ENCODE peak calls at places on chromosomes 6 and 20, in five cellular contexts. One of them, this sample, is unnamed.

GRCh38 chr6:96562886-96563285 is at the start of gene FHL5:
- DNase-seq in GM23248: peak
- DNase-seq in fibroblast of mammary gland: no peak
- DNase-seq in IMR-90: no peak
- DNase-seq in left lung: no peak
- DNase-seq in this sample: no peak

GRCh38 chr6:161150566-161150965 is 123.3 kb downstream of the AGPAT4 start:
- DNase-seq in fibroblast of mammary gland: no peak
- DNase-seq in IMR-90: no peak
- DNase-seq in left lung: no peak
- DNase-seq in GM23248: no peak
- DNase-seq in this sample: no peak

GRCh38 chr6:96809119-96809518 is 28.2 kb downstream of the GPR63 start:
- DNase-seq in IMR-90: peak
- DNase-seq in GM23248: no peak
- DNase-seq in fibroblast of mammary gland: no peak
- DNase-seq in left lung: no peak
- DNase-seq in this sample: no peak

GRCh38 chr6:67768972-67769371 is 866.1 kb upstream of the ADGRB3 start:
- DNase-seq in fibroblast of mammary gland: no peak
- DNase-seq in left lung: no peak
- DNase-seq in GM23248: no peak
- DNase-seq in IMR-90: no peak
- DNase-seq in this sample: no peak

GRCh38 chr20:56207656-56208055 is 40.9 kb upstream of the MC3R start:
- DNase-seq in fibroblast of mammary gland: no peak
- DNase-seq in IMR-90: no peak
- DNase-seq in GM23248: no peak
- DNase-seq in left lung: no peak
- DNase-seq in this sample: no peak

GRCh38 chr6:54990001-54990400 is 143.4 kb downstream of the FAM83B start:
- DNase-seq in fibroblast of mammary gland: no peak
- DNase-seq in left lung: no peak
- DNase-seq in GM23248: no peak
- DNase-seq in IMR-90: peak
- DNase-seq in this sample: no peak

GRCh38 chr20:32437391-32438074 is 79.4 kb downstream of the ASXL1 start:
- DNase-seq in fibroblast of mammary gland: no peak
- DNase-seq in GM23248: peak
- DNase-seq in left lung: no peak
- DNase-seq in IMR-90: no peak
- DNase-seq in this sample: no peak

GRCh38 chr6:125637207-125637606 is 112.2 kb upstream of the HEY2 start:
- DNase-seq in GM23248: no peak
- DNase-seq in IMR-90: no peak
- DNase-seq in left lung: no peak
- DNase-seq in fibroblast of mammary gland: peak
- DNase-seq in this sample: no peak

GRCh38 chr20:60883517-60883916 is 368.5 kb upstream of the CDH4 start:
- DNase-seq in IMR-90: no peak
- DNase-seq in fibroblast of mammary gland: no peak
- DNase-seq in left lung: no peak
- DNase-seq in GM23248: no peak
- DNase-seq in this sample: no peak

GRCh38 chr20:50744143-50744792 is 12.9 kb downstream of the PARD6B start:
- DNase-seq in IMR-90: peak
- DNase-seq in fibroblast of mammary gland: peak
- DNase-seq in left lung: peak
- DNase-seq in GM23248: peak
- DNase-seq in this sample: peak

GRCh38 chr6:71967436-71967835 is 81.1 kb downstream of the RIMS1 start:
- DNase-seq in IMR-90: peak
- DNase-seq in GM23248: peak
- DNase-seq in left lung: no peak
- DNase-seq in fibroblast of mammary gland: peak
- DNase-seq in this sample: no peak

GRCh38 chr6:41066867-41067304 is 5.3 kb downstream of the OARD1 start:
- DNase-seq in GM23248: peak
- DNase-seq in IMR-90: peak
- DNase-seq in fibroblast of mammary gland: peak
- DNase-seq in left lung: no peak
- DNase-seq in this sample: peak

GRCh38 chr6:41475737-41476357 is 70.3 kb upstream of the FOXP4 start:
- DNase-seq in fibroblast of mammary gland: no peak
- DNase-seq in IMR-90: no peak
- DNase-seq in left lung: no peak
- DNase-seq in GM23248: no peak
- DNase-seq in this sample: no peak

GRCh38 chr6:109284675-109285074 is 97.6 kb downstream of the CD164 start:
- DNase-seq in left lung: no peak
- DNase-seq in IMR-90: no peak
- DNase-seq in fibroblast of mammary gland: no peak
- DNase-seq in GM23248: no peak
- DNase-seq in this sample: no peak

GRCh38 chr6:124590001-124590400 is 372.2 kb upstream of the RNF217 start:
- DNase-seq in GM23248: no peak
- DNase-seq in fibroblast of mammary gland: no peak
- DNase-seq in IMR-90: no peak
- DNase-seq in left lung: no peak
- DNase-seq in this sample: no peak

GRCh38 chr20:53643031-53643832 is 49.6 kb upstream of the ZNF217 start:
- DNase-seq in left lung: no peak
- DNase-seq in fibroblast of mammary gland: peak
- DNase-seq in GM23248: peak
- DNase-seq in IMR-90: peak
- DNase-seq in this sample: peak

GRCh38 chr6:122184260-122184934 is 215.1 kb upstream of the HSF2 start:
- DNase-seq in GM23248: peak
- DNase-seq in IMR-90: peak
- DNase-seq in left lung: no peak
- DNase-seq in fibroblast of mammary gland: peak
- DNase-seq in this sample: no peak

GRCh38 chr20:51327251-51327841 is 215.2 kb downstream of the NFATC2 start:
- DNase-seq in left lung: no peak
- DNase-seq in IMR-90: peak
- DNase-seq in GM23248: peak
- DNase-seq in fibroblast of mammary gland: peak
- DNase-seq in this sample: peak

GRCh38 chr6:146833157-146833556 is 234.4 kb downstream of the ADGB start:
- DNase-seq in fibroblast of mammary gland: no peak
- DNase-seq in left lung: no peak
- DNase-seq in IMR-90: no peak
- DNase-seq in GM23248: no peak
- DNase-seq in this sample: no peak

GRCh38 chr6:162056745-162057144 is 670.8 kb downstream of the PRKN start:
- DNase-seq in GM23248: peak
- DNase-seq in IMR-90: no peak
- DNase-seq in fibroblast of mammary gland: peak
- DNase-seq in left lung: no peak
- DNase-seq in this sample: peak

GRCh38 chr6:168537485-168537884 is 96.5 kb downstream of the SMOC2 start:
- DNase-seq in GM23248: no peak
- DNase-seq in fibroblast of mammary gland: no peak
- DNase-seq in left lung: no peak
- DNase-seq in IMR-90: no peak
- DNase-seq in this sample: no peak
- H3K4me3 ChIP-seq in GM23248: no peak
- H3K4me3 ChIP-seq in fibroblast of mammary gland: no peak
- H3K4me3 ChIP-seq in left lung: no peak
- H3K4me3 ChIP-seq in IMR-90: no peak
- H3K4me3 ChIP-seq in this sample: no peak

DNA sequence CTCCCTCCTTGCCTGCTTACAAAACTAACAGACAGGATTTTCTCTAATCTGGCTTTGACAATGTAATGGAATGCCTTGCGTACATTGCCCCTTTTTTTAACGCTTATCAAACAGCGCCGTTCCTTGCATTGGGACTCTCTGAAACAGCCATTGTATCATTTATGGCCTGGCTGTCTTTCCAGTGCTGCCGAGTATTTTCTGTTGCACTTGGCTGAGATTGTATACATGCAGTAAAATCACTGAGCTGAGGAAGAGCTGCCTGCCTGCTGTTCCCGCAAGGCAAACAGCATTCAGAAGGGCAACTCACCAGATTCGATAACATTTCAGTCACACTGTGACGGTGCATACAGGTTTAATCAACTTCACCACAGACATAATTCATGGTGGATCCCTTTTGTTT is 106.0 kb downstream of the SH3BGRL2 start:
- DNase-seq in fibroblast of mammary gland: no peak
- DNase-seq in GM23248: no peak
- DNase-seq in left lung: no peak
- DNase-seq in IMR-90: peak
- DNase-seq in this sample: peak
- H3K4me3 ChIP-seq in fibroblast of mammary gland: no peak
- H3K4me3 ChIP-seq in GM23248: no peak
- H3K4me3 ChIP-seq in left lung: no peak
- H3K4me3 ChIP-seq in IMR-90: no peak
- H3K4me3 ChIP-seq in this sample: peak

DNA sequence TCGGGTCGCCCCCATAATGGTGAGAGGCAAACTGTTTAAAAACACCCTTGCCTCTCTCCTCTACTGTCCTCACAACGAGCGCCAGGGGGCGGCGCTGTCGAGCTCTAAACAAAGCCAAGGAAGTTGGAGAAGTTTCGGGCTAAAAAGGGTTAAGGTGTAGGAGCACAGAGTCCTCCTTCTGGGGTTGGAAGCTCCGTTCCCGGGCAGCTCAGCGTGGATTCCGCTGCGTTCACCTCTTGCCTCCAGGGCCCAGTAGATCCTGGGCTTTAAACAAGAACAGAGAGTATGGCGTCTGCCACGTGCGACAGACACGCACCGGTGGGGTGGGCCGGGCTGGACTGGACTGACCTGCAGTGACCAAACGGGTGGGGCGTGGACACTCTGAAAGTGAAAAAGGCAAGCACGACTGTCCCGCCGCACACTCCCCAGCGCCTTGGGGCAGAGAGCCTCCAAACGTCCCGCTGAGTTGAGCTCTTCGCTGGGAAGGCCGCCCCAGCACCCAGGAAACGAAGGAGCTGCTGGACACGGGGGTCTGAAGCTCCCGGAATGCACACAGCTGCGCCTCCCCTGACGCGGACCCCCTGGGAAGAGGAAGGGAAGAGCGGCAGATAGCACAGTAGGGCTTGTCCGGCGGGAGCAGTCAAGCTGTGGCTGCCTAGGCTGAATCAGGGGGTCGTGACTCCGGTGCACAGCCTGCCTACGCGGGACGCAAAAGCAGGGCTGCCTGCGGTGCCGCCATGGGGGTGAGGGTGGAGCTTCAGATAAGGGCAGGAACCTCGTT is 1.6 kb upstream of the THBD start:
- DNase-seq in fibroblast of mammary gland: peak
- DNase-seq in IMR-90: peak
- DNase-seq in GM23248: peak
- DNase-seq in left lung: peak
- DNase-seq in this sample: no peak
- H3K4me3 ChIP-seq in fibroblast of mammary gland: peak
- H3K4me3 ChIP-seq in IMR-90: peak
- H3K4me3 ChIP-seq in GM23248: peak
- H3K4me3 ChIP-seq in left lung: peak
- H3K4me3 ChIP-seq in this sample: no peak

GRCh38 chr6:151143337-151143736 is 96.4 kb upstream of the AKAP12 start:
- DNase-seq in fibroblast of mammary gland: no peak
- DNase-seq in IMR-90: no peak
- DNase-seq in left lung: no peak
- DNase-seq in GM23248: no peak
- DNase-seq in this sample: no peak
- H3K4me3 ChIP-seq in fibroblast of mammary gland: no peak
- H3K4me3 ChIP-seq in IMR-90: no peak
- H3K4me3 ChIP-seq in left lung: no peak
- H3K4me3 ChIP-seq in GM23248: no peak
- H3K4me3 ChIP-seq in this sample: no peak

GRCh38 chr20:44649976-44650375 is 1.5 kb downstream of the ADA start:
- DNase-seq in GM23248: no peak
- DNase-seq in left lung: peak
- DNase-seq in fibroblast of mammary gland: no peak
- DNase-seq in IMR-90: no peak
- DNase-seq in this sample: no peak

GRCh38 chr20:44650777-44651493 is 564 bp downstream of the ADA start:
- DNase-seq in GM23248: peak
- DNase-seq in fibroblast of mammary gland: peak
- DNase-seq in IMR-90: no peak
- DNase-seq in left lung: peak
- DNase-seq in this sample: peak

GRCh38 chr20:44648068-44648467 is 3.4 kb downstream of the ADA start:
- DNase-seq in IMR-90: no peak
- DNase-seq in left lung: no peak
- DNase-seq in GM23248: no peak
- DNase-seq in fibroblast of mammary gland: no peak
- DNase-seq in this sample: no peak

GRCh38 chr20:44646641-44647274 is 4.7 kb downstream of the ADA start:
- DNase-seq in GM23248: peak
- DNase-seq in fibroblast of mammary gland: peak
- DNase-seq in left lung: no peak
- DNase-seq in IMR-90: peak
- DNase-seq in this sample: no peak

DNA sequence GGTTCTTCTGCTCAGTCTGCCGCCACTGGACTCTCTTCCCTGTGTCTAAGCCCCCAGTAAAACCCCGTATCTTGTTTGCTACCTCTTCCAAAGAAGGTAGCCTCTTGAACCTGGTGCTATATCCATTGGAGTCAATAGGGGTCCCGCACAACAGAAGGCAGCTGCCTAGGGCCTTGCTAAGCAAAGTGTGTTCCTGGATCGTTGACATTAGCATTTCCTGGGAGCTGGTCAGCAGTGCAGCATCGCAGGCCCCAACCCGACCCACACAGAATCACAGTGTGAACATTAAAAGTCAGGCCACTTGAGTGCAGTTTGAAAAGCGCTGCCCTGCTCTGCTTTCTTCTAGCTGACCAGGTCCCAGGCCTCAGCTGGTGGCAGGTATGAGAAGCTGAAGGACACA is 2.9 kb downstream of the ADA start:
- DNase-seq in left lung: no peak
- DNase-seq in fibroblast of mammary gland: no peak
- DNase-seq in IMR-90: no peak
- DNase-seq in GM23248: no peak
- DNase-seq in this sample: no peak
- H3K4me3 ChIP-seq in left lung: no peak
- H3K4me3 ChIP-seq in fibroblast of mammary gland: no peak
- H3K4me3 ChIP-seq in IMR-90: no peak
- H3K4me3 ChIP-seq in GM23248: no peak
- H3K4me3 ChIP-seq in this sample: no peak

GRCh38 chr6:30885999-30886896 is 1.9 kb downstream of the DDR1 start:
- DNase-seq in fibroblast of mammary gland: peak
- DNase-seq in left lung: no peak
- DNase-seq in IMR-90: peak
- DNase-seq in GM23248: peak
- DNase-seq in this sample: peak
- H3K4me3 ChIP-seq in fibroblast of mammary gland: peak
- H3K4me3 ChIP-seq in left lung: peak
- H3K4me3 ChIP-seq in IMR-90: peak
- H3K4me3 ChIP-seq in GM23248: peak
- H3K4me3 ChIP-seq in this sample: peak

GRCh38 chr6:34573567-34574183 is 17.5 kb upstream of the SPDEF start:
- DNase-seq in fibroblast of mammary gland: no peak
- DNase-seq in IMR-90: no peak
- DNase-seq in GM23248: no peak
- DNase-seq in left lung: no peak
- DNase-seq in this sample: no peak
- H3K4me3 ChIP-seq in fibroblast of mammary gland: no peak
- H3K4me3 ChIP-seq in IMR-90: no peak
- H3K4me3 ChIP-seq in GM23248: no peak
- H3K4me3 ChIP-seq in left lung: no peak
- H3K4me3 ChIP-seq in this sample: no peak

This sample was measured in MG63.